ENCODE peak calls at places on chromosomes 12 and 14, in eight cellular contexts. W is endothelial cell of umbilical vein; J is HCEC 1CT; S is A172; G is activated CD4-positive, alpha-beta memory T cell treated with anti-CD3 and anti-CD28 coated beads for 36 hours; Q is CD8-positive, alpha-beta T cell; X is omental fat pad; M is upper lobe of right lung. T is an unnamed sample.

GRCh38 chr14:93970967-93971634 is 5.3 kb downstream of the ASB2 start:
- DNase-seq in W (no peak), J (no peak), S (no peak), G (peak), Q (peak), X (no peak), M (no peak), T (no peak)

GRCh38 chr12:45235087-45236025 is 19.5 kb downstream of the ANO6 start:
- DNase-seq in W (peak), J (peak), S (peak), G (peak), Q (no peak), X (no peak), M (no peak), T (peak)

GRCh38 chr12:77687346-77687745 is 143.3 kb upstream of the NAV3 start:
- DNase-seq in W (no peak), J (no peak), S (no peak), G (no peak), Q (no peak), X (no peak), M (no peak), T (no peak)

GRCh38 chr12:3034067-3034750 is 43.0 kb upstream of the TSPAN9 start:
- DNase-seq in W (peak), J (peak), S (peak), G (peak), Q (peak), X (no peak), M (peak), T (peak)

GRCh38 chr12:13390381-13390856 is 193.9 kb downstream of the EMP1 start:
- DNase-seq in W (peak), J (no peak), S (peak), G (no peak), Q (no peak), X (peak), M (peak), T (peak)

GRCh38 chr12:117118838-117119591 is 19.8 kb upstream of the TESC start:
- DNase-seq in W (no peak), J (no peak), S (no peak), G (no peak), Q (no peak), X (no peak), M (peak), T (no peak)

GRCh38 chr12:57964421-57964820 is 23.1 kb downstream of the ATP23 start:
- DNase-seq in W (no peak), J (no peak), S (no peak), G (no peak), Q (no peak), X (no peak), M (no peak), T (no peak)

GRCh38 chr12:68001486-68002466 is 12.5 kb downstream of the IFNG-AS1 start:
- DNase-seq in W (peak), J (peak), S (peak), G (no peak), Q (no peak), X (no peak), M (no peak), T (no peak)

GRCh38 chr14:92625213-92625612 is 111.6 kb downstream of the RIN3 start:
- DNase-seq in W (no peak), J (peak), S (peak), G (no peak), Q (no peak), X (no peak), M (no peak), T (no peak)

GRCh38 chr14:20630340-20631022 is 11.0 kb downstream of the OR6S1 start:
- DNase-seq in W (peak), J (peak), S (peak), G (peak), Q (no peak), X (no peak), M (no peak), T (no peak)

GRCh38 chr12:122825773-122826724 is 9.2 kb upstream of the HIP1R start:
- DNase-seq in W (peak), J (peak), S (no peak), G (no peak), Q (no peak), X (no peak), M (no peak), T (peak)

GRCh38 chr12:131430158-131430772 is 280.6 kb upstream of the SFSWAP start:
- DNase-seq in W (no peak), J (no peak), S (no peak), G (no peak), Q (no peak), X (no peak), M (no peak), T (no peak)

GRCh38 chr14:64707661-64708060 is 3.4 kb downstream of the PLEKHG3 start:
- DNase-seq in W (no peak), J (peak), S (peak), G (peak), Q (no peak), X (no peak), M (no peak), T (no peak)

GRCh38 chr14:74065746-74066575 is 18.3 kb downstream of the ALDH6A1 start:
- DNase-seq in W (peak), J (peak), S (no peak), G (no peak), Q (no peak), X (no peak), M (no peak), T (no peak)

GRCh38 chr14:43894534-43894933 is 612.5 kb downstream of the FSCB start:
- DNase-seq in W (no peak), J (no peak), S (no peak), G (no peak), Q (no peak), X (no peak), M (no peak), T (no peak)

GRCh38 chr14:50821471-50822464 is 9.2 kb downstream of the NIN start:
- DNase-seq in W (no peak), J (no peak), S (no peak), G (peak), Q (peak), X (no peak), M (peak), T (no peak)